ENCODE peak calls at places on chromosomes 6 and 20, in nine cellular contexts. R, H, E, X, T, W, A, C and L are unnamed samples.

GRCh38 chr6:10759312-10759839 is 11.8 kb downstream of the TMEM14B start:
- DNase-seq in C (peak), H (peak), X (peak), E (no peak), T (peak), A (no peak), W (no peak), R (peak), L (no peak)

GRCh38 chr6:28742668-28743270 is 181.0 kb downstream of the TRIM27 start:
- DNase-seq in R (peak), E (peak), X (peak), A (no peak), W (no peak), T (no peak), H (peak), C (no peak), L (no peak)

GRCh38 chr6:89475634-89476033 is 42.7 kb downstream of the ANKRD6 start:
- DNase-seq in E (peak), X (no peak), T (no peak), R (peak), W (no peak), H (no peak), C (no peak), A (no peak), L (no peak)

GRCh38 chr20:10040070-10040970 is 5.5 kb downstream of the ANKEF1 start:
- DNase-seq in C (no peak), H (no peak), A (no peak), T (no peak), R (peak), X (peak), E (no peak), W (no peak), L (no peak)

GRCh38 chr6:137867685-137868509 is 838 bp downstream of the TNFAIP3 start:
- DNase-seq in T (peak), C (peak), X (peak), H (peak), R (peak), E (peak), A (peak), W (peak), L (peak)

GRCh38 chr6:154543638-154544037 is 33.2 kb upstream of the CNKSR3 start:
- DNase-seq in X (no peak), E (no peak), A (no peak), H (no peak), W (no peak), R (no peak), T (no peak), C (no peak), L (no peak)

GRCh38 chr20:56710577-56711465 is 81.7 kb downstream of the TFAP2C start:
- DNase-seq in H (no peak), W (no peak), X (no peak), E (no peak), T (no peak), C (no peak), A (no peak), R (no peak), L (no peak)

GRCh38 chr20:22523128-22523498 is 61.3 kb downstream of the FOXA2 start:
- DNase-seq in W (no peak), H (no peak), C (no peak), T (no peak), R (no peak), E (no peak), A (no peak), X (no peak), L (no peak)

GRCh38 chr6:105015482-105015881 is 58.6 kb downstream of the LIN28B start:
- DNase-seq in W (no peak), A (no peak), E (no peak), R (peak), C (no peak), H (no peak), X (no peak), T (no peak), L (no peak)

GRCh38 chr6:54441020-54441419 is 132.8 kb downstream of the TINAG start:
- DNase-seq in R (no peak), H (no peak), E (no peak), A (no peak), T (no peak), X (no peak), C (no peak), W (no peak), L (no peak)

GRCh38 chr20:10402938-10403593 is 31.0 kb downstream of the MKKS start:
- DNase-seq in H (no peak), R (no peak), A (no peak), X (no peak), E (no peak), W (no peak), T (no peak), C (no peak), L (no peak)

GRCh38 chr20:49403012-49403411 is 79.5 kb downstream of the KCNB1 start:
- DNase-seq in A (no peak), R (no peak), C (no peak), H (no peak), X (no peak), E (no peak), T (no peak), W (no peak), L (no peak)

GRCh38 chr20:63574156-63574828 is at the start of gene HELZ2:
- DNase-seq in R (peak), C (peak), H (no peak), E (peak), A (peak), X (peak), T (peak), W (peak), L (peak)

GRCh38 chr6:22045261-22045912 is 251.4 kb downstream of the PRL start:
- DNase-seq in W (no peak), E (no peak), C (no peak), H (no peak), X (no peak), R (no peak), A (no peak), T (no peak), L (no peak)

GRCh38 chr6:111487656-111488055 is 4.6 kb upstream of the REV3L start:
- DNase-seq in C (peak), T (no peak), A (no peak), R (peak), X (no peak), W (no peak), H (no peak), E (no peak), L (no peak)

GRCh38 chr6:141326426-141326825 is 806.3 kb upstream of the GJE1 start:
- DNase-seq in H (no peak), R (peak), W (peak), C (no peak), E (peak), T (no peak), A (no peak), X (peak), L (no peak)

GRCh38 chr6:160477901-160478300 is 129.7 kb downstream of the SLC22A3 start:
- DNase-seq in R (no peak), H (no peak), X (no peak), A (no peak), C (no peak), E (no peak), W (no peak), T (no peak), L (no peak)

GRCh38 chr6:164308339-164308738 is 893.8 kb downstream of the QKI start:
- DNase-seq in C (no peak), T (no peak), R (no peak), X (no peak), W (no peak), E (no peak), H (no peak), A (no peak), L (no peak)

GRCh38 chr20:5171790-5172164 is 45.0 kb downstream of the CDS2 start:
- DNase-seq in A (no peak), R (no peak), T (no peak), H (peak), C (no peak), W (no peak), X (no peak), E (no peak), L (no peak)

GRCh38 chr20:32772046-32772445 is 9.9 kb downstream of the DNMT3B start:
- DNase-seq in T (no peak), C (no peak), A (no peak), R (no peak), W (no peak), H (no peak), X (no peak), E (no peak), L (no peak)

GRCh38 chr20:17898548-17898994 is 70.0 kb downstream of the SNX5 start:
- DNase-seq in C (peak), T (peak), H (peak), X (peak), W (peak), R (peak), A (peak), E (peak), L (peak)

GRCh38 chr6:169255643-169256042 is 2.0 kb upstream of the THBS2 start:
- DNase-seq in A (no peak), T (no peak), R (no peak), C (no peak), X (peak), H (no peak), E (no peak), W (no peak), L (no peak)

GRCh38 chr6:32837651-32838113 is 857 bp downstream of the TAP2 start:
- DNase-seq in A (no peak), H (no peak), E (no peak), T (no peak), C (no peak), W (no peak), R (peak), X (peak), L (no peak)

GRCh38 chr6:145569140-145569539 is 166.2 kb downstream of the EPM2A start:
- DNase-seq in A (no peak), R (no peak), T (no peak), X (no peak), H (no peak), E (no peak), C (no peak), W (no peak), L (no peak)

GRCh38 chr6:34237722-34238506 is 1.2 kb downstream of the HMGA1 start:
- DNase-seq in H (peak), R (peak), E (peak), W (peak), X (peak), C (peak), A (peak), T (peak), L (peak)

GRCh38 chr6:127880452-127880851 is 20.4 kb downstream of the THEMIS start:
- DNase-seq in E (no peak), T (no peak), H (no peak), C (no peak), X (no peak), R (no peak), A (no peak), W (no peak), L (no peak)

GRCh38 chr6:80336906-80337305 is 230.4 kb downstream of the BCKDHB start:
- DNase-seq in R (no peak), T (no peak), H (no peak), W (no peak), A (no peak), C (no peak), E (no peak), X (no peak), L (no peak)

GRCh38 chr6:26043389-26044139 is 43.7 kb upstream of the HFE start:
- DNase-seq in E (peak), R (no peak), C (peak), W (peak), A (peak), X (no peak), H (no peak), T (no peak), L (peak)

GRCh38 chr6:170307080-170307545 is 555 bp downstream of the FAM120B start:
- DNase-seq in C (peak), T (no peak), W (no peak), E (no peak), A (no peak), R (no peak), X (no peak), H (no peak), L (no peak)

GRCh38 chr6:147203311-147204059 is 732 bp upstream of the STXBP5 start:
- DNase-seq in H (peak), W (peak), T (peak), X (peak), A (peak), E (peak), C (peak), R (peak), L (peak)

GRCh38 chr20:33576432-33576883 is 85.7 kb upstream of the C20orf144 start:
- DNase-seq in X (no peak), W (no peak), C (no peak), E (no peak), H (peak), A (no peak), R (no peak), T (peak), L (no peak)

GRCh38 chr20:45934587-45935415 is at the start of gene PCIF1:
- DNase-seq in A (peak), X (peak), H (peak), E (peak), R (peak), T (peak), W (peak), C (peak), L (peak)

GRCh38 chr6:146444195-146444594 is 99.4 kb upstream of the RAB32 start:
- DNase-seq in E (no peak), X (no peak), C (no peak), T (no peak), R (no peak), A (no peak), W (no peak), H (no peak), L (no peak)

GRCh38 chr6:84410377-84410776 is 182.9 kb upstream of the CEP162 start:
- DNase-seq in A (no peak), W (no peak), C (no peak), H (no peak), R (no peak), T (no peak), X (no peak), E (no peak), L (no peak)